ENCODE peak calls at places on chromosomes 6 and 20, in seven cellular contexts. E is CD4-positive, alpha-beta T cell; D is cardiac muscle cell; Z is GM23338; Y is aorta; N is fibroblast of lung; R is right atrium auricular region. J is an unnamed sample.

GRCh38 chr20:36493013-36493800 is 48.1 kb upstream of the MYL9 start:
- DNase-seq in D (no peak), N (no peak), Z (peak), R (no peak), E (no peak), Y (no peak), J (peak)

GRCh38 chr6:130206474-130206873 is 16.3 kb downstream of the SAMD3 start:
- DNase-seq in Z (no peak), E (no peak), R (no peak), D (no peak), Y (no peak), N (no peak), J (no peak)

GRCh38 chr6:37483917-37484785 is 15.5 kb downstream of the CCDC167 start:
- DNase-seq in Z (peak), E (peak), N (peak), D (peak), R (no peak), Y (no peak), J (no peak)

GRCh38 chr20:15986690-15987089 is 586.6 kb downstream of the KIF16B start:
- DNase-seq in Z (no peak), R (no peak), E (no peak), N (no peak), Y (no peak), D (no peak), J (no peak)

GRCh38 chr6:153130515-153131036 is 506 bp downstream of the RGS17 start:
- DNase-seq in Z (peak), R (no peak), Y (no peak), E (no peak), N (no peak), D (peak), J (no peak)

GRCh38 chr6:158019416-158019815 is 37.8 kb downstream of the SYNJ2 start:
- DNase-seq in N (no peak), Z (no peak), R (no peak), E (no peak), D (no peak), Y (no peak), J (no peak)

GRCh38 chr6:156919370-156919769 is 142.2 kb downstream of the ARID1B start:
- DNase-seq in D (no peak), N (no peak), Y (no peak), R (no peak), E (no peak), Z (no peak), J (no peak)

GRCh38 chr6:37038297-37039198 is 33.1 kb downstream of the FGD2 start:
- DNase-seq in Z (no peak), R (peak), Y (peak), D (no peak), E (no peak), N (peak), J (no peak)

GRCh38 chr20:25198663-25199363 is 3.3 kb downstream of the ENTPD6 start:
- DNase-seq in D (no peak), R (no peak), Y (no peak), Z (no peak), N (no peak), E (no peak), J (no peak)

GRCh38 chr6:81105998-81106397 is 646.5 kb downstream of the TENT5A start:
- DNase-seq in N (no peak), E (no peak), R (no peak), D (no peak), Z (no peak), Y (no peak), J (no peak)

GRCh38 chr20:25233016-25233772 is 14.7 kb upstream of the PYGB start:
- DNase-seq in D (no peak), N (peak), R (peak), Z (no peak), E (no peak), Y (peak), J (no peak)

GRCh38 chr6:17218023-17218748 is 63.0 kb upstream of the RBM24 start:
- DNase-seq in E (no peak), R (no peak), N (no peak), Z (no peak), D (no peak), Y (no peak), J (no peak)

GRCh38 chr6:17210683-17211082 is 70.5 kb upstream of the RBM24 start:
- DNase-seq in N (no peak), Z (no peak), D (no peak), E (no peak), Y (no peak), R (no peak), J (no peak)

GRCh38 chr6:17211101-17211500 is 70.1 kb upstream of the RBM24 start:
- DNase-seq in D (no peak), Y (no peak), E (no peak), Z (no peak), R (no peak), N (no peak), J (no peak)

GRCh38 chr6:17212541-17213371 is 68.4 kb upstream of the RBM24 start:
- DNase-seq in E (no peak), R (peak), Y (peak), D (peak), N (peak), Z (no peak), J (no peak)

GRCh38 chr6:17214106-17214505 is 67.1 kb upstream of the RBM24 start:
- DNase-seq in Y (no peak), E (no peak), N (no peak), D (no peak), Z (no peak), R (no peak), J (no peak)
- H3K27ac ChIP-seq in Y (no peak), E (no peak), N (no peak), D (no peak), Z (no peak), R (no peak), J (no peak)

DNA sequence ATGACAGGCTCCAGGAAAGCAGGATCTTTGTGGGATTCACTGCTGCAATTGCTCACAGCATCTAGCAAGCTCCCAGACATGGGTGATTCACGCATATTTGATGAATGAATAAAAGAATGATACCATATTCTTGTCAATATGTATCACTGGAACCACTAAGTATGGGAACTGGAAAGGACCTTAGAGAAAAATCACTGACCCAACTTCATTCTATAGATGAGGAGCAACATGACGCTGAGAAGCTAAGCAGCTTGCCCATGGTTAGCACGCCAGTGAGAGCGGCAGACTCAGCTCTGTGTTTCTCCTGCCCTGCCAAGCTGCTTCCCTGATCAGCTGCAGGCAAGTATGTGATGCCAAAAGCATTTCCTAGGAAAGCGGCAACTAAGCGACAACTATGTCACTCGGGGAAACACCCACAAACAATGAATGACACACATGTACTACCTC is 66.8 kb downstream of the PPP1R3G start:
- DNase-seq in E (no peak), Y (no peak), R (no peak), D (no peak), Z (no peak), N (peak), J (no peak)
- H3K27ac ChIP-seq in E (no peak), Y (no peak), R (no peak), D (no peak), Z (no peak), N (no peak), J (no peak)

GRCh38 chr6:111972714-111973678 is 80.9 kb upstream of the CCN6 start:
- DNase-seq in Y (peak), D (no peak), E (peak), Z (peak), R (peak), N (peak), J (no peak)
- H3K27ac ChIP-seq in Y (no peak), D (no peak), E (peak), Z (no peak), R (peak), N (peak), J (no peak)

DNA sequence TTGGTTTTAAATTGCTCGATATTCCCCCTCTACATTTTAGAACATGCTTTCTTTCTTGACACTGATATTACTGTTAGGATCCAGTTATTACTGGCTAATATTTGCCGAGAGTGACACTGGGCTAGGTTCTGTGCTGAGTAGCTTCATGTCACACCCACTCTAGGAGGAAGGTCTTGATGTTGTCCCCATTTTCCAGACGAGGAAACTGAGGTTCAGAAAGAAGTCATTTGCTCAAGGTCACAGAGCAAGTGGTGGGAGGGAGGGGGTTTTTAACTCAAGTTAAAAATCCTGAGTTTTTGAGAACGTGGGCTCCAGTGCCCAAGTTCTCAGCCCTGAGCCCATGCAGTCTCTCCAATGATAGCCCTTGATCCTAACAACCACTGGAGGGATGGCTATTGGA is 18.9 kb downstream of the TGM2 start:
- DNase-seq in Y (no peak), R (no peak), N (no peak), D (no peak), Z (no peak), E (no peak), J (no peak)
- H3K27ac ChIP-seq in Y (no peak), R (no peak), N (no peak), D (no peak), Z (no peak), E (no peak), J (no peak)

GRCh38 chr20:17612287-17612974 is 42.6 kb downstream of the DSTN start:
- DNase-seq in E (no peak), D (no peak), Z (peak), N (peak), Y (peak), R (peak), J (no peak)
- H3K27ac ChIP-seq in E (peak), D (peak), Z (peak), N (peak), Y (peak), R (peak), J (no peak)

GRCh38 chr6:33205172-33206026 is 944 bp downstream of the HSD17B8 start:
- DNase-seq in D (no peak), E (no peak), Z (peak), Y (no peak), R (no peak), N (no peak), J (no peak)
- H3K27ac ChIP-seq in D (peak), E (peak), Z (no peak), Y (no peak), R (peak), N (peak), J (no peak)

J was measured in iPS DF 6.9.